ENCODE peak calls at places on chromosomes 12 and 14, in seven cellular contexts. O is suprapubic skin, Y is ovary, J is MM.1S, L is transverse colon, N is lung, F is cardiac muscle cell. K is an unnamed sample.

GRCh38 chr12:47038270-47038748 is 41.1 kb upstream of the PCED1B start:
- DNase-seq in O (no peak), Y (no peak), J (no peak), L (no peak), N (no peak), F (peak; percentile 69), K (no peak)

GRCh38 chr14:84029246-84029645 is 1500.7 kb upstream of the FLRT2 start:
- DNase-seq in O (no peak), Y (no peak), J (no peak), L (no peak), N (no peak), F (no peak), K (no peak)

GRCh38 chr12:55692631-55693322 is 14.9 kb downstream of the ITGA7 start:
- DNase-seq in O (no peak), Y (peak; percentile 20), J (no peak), L (no peak), N (no peak), F (no peak), K (no peak)

GRCh38 chr12:49807991-49808580 is 20.1 kb downstream of the NCKAP5L start:
- DNase-seq in O (no peak), Y (no peak), J (no peak), L (no peak), N (no peak), F (no peak), K (no peak)

GRCh38 chr14:63200767-63201166 is 3.5 kb upstream of the RHOJ start:
- DNase-seq in O (no peak), Y (no peak), J (no peak), L (no peak), N (no peak), F (no peak), K (no peak)

GRCh38 chr14:63777024-63777423 is 49.2 kb upstream of the SGPP1 start:
- DNase-seq in O (no peak), Y (no peak), J (no peak), L (no peak), N (no peak), F (peak; percentile 62), K (peak; percentile 18)

GRCh38 chr12:13941258-13942249 is 39.8 kb downstream of the GRIN2B start:
- DNase-seq in O (no peak), Y (no peak), J (peak; percentile 48), L (peak; percentile 78), N (peak; percentile 52), F (peak; percentile 48), K (no peak)

GRCh38 chr14:60349663-60350365 is 100.8 kb downstream of the PPM1A start:
- DNase-seq in O (no peak), Y (no peak), J (peak; percentile 55), L (peak; percentile 16), N (no peak), F (peak; percentile 67), K (peak; percentile 33)

GRCh38 chr12:15118946-15119345 is 102.3 kb downstream of the RERG start:
- DNase-seq in O (no peak), Y (no peak), J (no peak), L (no peak), N (no peak), F (no peak), K (no peak)

GRCh38 chr12:2489266-2489665 is 305.5 kb upstream of the FKBP4 start:
- DNase-seq in O (no peak), Y (no peak), J (no peak), L (no peak), N (no peak), F (no peak), K (no peak)

GRCh38 chr12:109632299-109632698 is 58.7 kb downstream of the MVK start:
- DNase-seq in O (no peak), Y (no peak), J (no peak), L (no peak), N (no peak), F (no peak), K (no peak)

GRCh38 chr12:70258605-70259403 is 15.6 kb downstream of the CNOT2 start:
- DNase-seq in O (no peak), Y (no peak), J (no peak), L (no peak), N (no peak), F (no peak), K (no peak)

GRCh38 chr12:25009511-25010092 is 60.7 kb upstream of the BCAT1 start:
- DNase-seq in O (no peak), Y (no peak), J (no peak), L (no peak), N (no peak), F (no peak), K (no peak)

GRCh38 chr12:75998292-75999063 is 33.1 kb downstream of the PHLDA1 start:
- DNase-seq in O (no peak), Y (no peak), J (no peak), L (no peak), N (no peak), F (peak; percentile 53), K (no peak)

GRCh38 chr14:67486890-67487289 is 1.6 kb downstream of the TMEM229B start:
- DNase-seq in O (no peak), Y (no peak), J (no peak), L (no peak), N (no peak), F (no peak), K (no peak)

GRCh38 chr12:124140889-124141550 is 153.9 kb upstream of the RFLNA start:
- DNase-seq in O (no peak), Y (no peak), J (no peak), L (no peak), N (no peak), F (no peak), K (no peak)

GRCh38 chr12:90410962-90411361 is 544.0 kb downstream of the CCER1 start:
- DNase-seq in O (no peak), Y (no peak), J (no peak), L (no peak), N (no peak), F (no peak), K (no peak)

GRCh38 chr14:52076334-52076733 is 7.5 kb upstream of the NID2 start:
- DNase-seq in O (no peak), Y (no peak), J (no peak), L (no peak), N (no peak), F (peak; percentile 48), K (no peak)

GRCh38 chr12:34400986-34401658 is 378.8 kb downstream of the ALG10 start:
- DNase-seq in O (peak; percentile 61), Y (peak; percentile 7), J (no peak), L (peak; percentile 4), N (peak; percentile 14), F (no peak), K (no peak)

GRCh38 chr12:118981285-118982201 is at the start of gene SRRM4:
- DNase-seq in O (no peak), Y (no peak), J (no peak), L (no peak), N (no peak), F (no peak), K (no peak)

GRCh38 chr12:65631621-65632111 is 192.6 kb upstream of the HMGA2 start:
- DNase-seq in O (no peak), Y (no peak), J (no peak), L (no peak), N (no peak), F (peak; percentile 90), K (peak; percentile 97)

GRCh38 chr12:76201758-76202157 is 117.3 kb upstream of the NAP1L1 start:
- DNase-seq in O (no peak), Y (no peak), J (no peak), L (no peak), N (no peak), F (no peak), K (no peak)

GRCh38 chr14:80260649-80261048 is 49.3 kb upstream of the DIO2 start:
- DNase-seq in O (no peak), Y (no peak), J (no peak), L (no peak), N (no peak), F (no peak), K (no peak)

GRCh38 chr14:31941487-31941886 is 135.6 kb upstream of the ARHGAP5 start:
- DNase-seq in O (no peak), Y (no peak), J (no peak), L (no peak), N (no peak), F (no peak), K (no peak)

GRCh38 chr12:9221476-9221875 is 13.3 kb upstream of the PZP start:
- DNase-seq in O (no peak), Y (no peak), J (no peak), L (no peak), N (no peak), F (no peak), K (no peak)

GRCh38 chr12:114400925-114401324 is 5.0 kb downstream of the TBX5 start:
- DNase-seq in O (peak; percentile 87), Y (no peak), J (no peak), L (no peak), N (no peak), F (peak; percentile 82), K (peak; percentile 79)
- H3K4me3 ChIP-seq in O (peak overlapping the region; percentile 6), Y (no peak overlapping the region), J (no peak overlapping the region), L (no peak overlapping the region), N (no peak overlapping the region), F (peak overlapping the region; percentile 97), K (peak overlapping the region; percentile 83)

GRCh38 chr12:62933220-62933870 is 1.6 kb downstream of the PPM1H start:
- DNase-seq in O (no peak), Y (peak; percentile 69), J (no peak), L (peak; percentile 22), N (peak; percentile 39), F (no peak), K (no peak)
- H3K27ac ChIP-seq in O (no peak overlapping the region), Y (no peak overlapping the region), J (no peak overlapping the region), L (peak overlapping the region; percentile 83), N (no peak overlapping the region), F (no peak overlapping the region), K (no peak overlapping the region)

DNA sequence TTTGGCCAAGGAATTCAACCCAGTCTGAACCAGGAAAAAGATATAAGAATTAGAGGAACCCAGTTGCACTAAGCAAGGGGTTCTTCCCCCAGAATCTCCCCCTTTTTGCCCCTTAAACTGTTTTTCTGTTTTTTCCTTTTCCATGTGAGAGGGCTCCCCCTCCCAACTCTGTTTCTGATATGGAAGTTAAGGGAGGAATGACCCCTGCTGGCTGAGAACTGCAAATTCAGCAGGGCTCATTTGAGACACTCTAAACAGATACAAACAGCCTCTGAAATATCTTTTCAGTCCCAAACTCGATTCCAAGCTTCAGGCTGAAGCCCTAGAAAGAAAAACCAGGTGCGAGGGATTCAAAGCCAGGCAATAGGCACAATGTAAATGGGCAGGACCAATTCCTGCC is 132.7 kb downstream of the SLC41A2 start:
- DNase-seq in O (no peak), Y (no peak), J (no peak), L (no peak), N (no peak), F (peak; percentile 12), K (no peak)
- TF ChIP-seq CTCF in O (no peak), Y (no peak), J (no peak), L (no peak), N (no peak), F (peak; percentile 16), K (peak; percentile 41)

DNA sequence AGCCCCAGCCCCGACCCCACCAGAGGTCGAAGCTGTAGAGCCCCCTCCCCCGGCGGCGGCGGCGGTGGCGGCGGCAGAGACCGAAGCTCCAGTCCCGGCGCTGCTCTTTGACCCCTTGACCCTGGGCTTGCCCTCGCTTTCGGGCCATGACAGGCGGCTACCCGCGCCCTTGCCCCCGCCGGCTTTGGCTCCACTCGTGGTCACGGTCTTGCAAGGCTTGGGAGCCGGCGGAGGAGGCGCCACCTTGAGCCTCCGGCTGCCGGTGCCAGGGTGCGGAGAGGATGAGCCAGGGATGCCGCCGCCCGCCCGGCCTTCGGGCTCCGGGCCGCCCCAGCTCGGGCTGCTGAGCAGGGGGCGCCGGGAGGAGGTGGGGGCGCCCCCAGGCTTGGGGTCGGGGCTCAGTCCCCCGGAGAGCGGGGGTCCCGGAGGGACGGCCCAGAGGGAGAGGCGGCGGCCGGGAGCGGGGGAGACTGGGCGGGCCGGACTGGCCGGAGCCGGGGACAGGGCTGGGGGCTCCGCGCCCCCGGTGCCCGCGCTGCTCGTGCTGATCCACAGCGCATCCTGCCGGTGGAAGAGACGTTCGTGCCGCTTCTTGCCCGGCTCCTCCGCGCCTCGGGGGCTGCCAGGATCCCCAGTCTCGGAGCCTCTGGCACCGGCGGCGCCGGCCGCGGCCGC is 938 bp downstream of the AGAP2 start:
- DNase-seq in O (no peak), Y (no peak), J (no peak), L (no peak), N (no peak), F (peak; percentile 21), K (no peak)
- H3K4me3 ChIP-seq in O (peak overlapping the region; percentile 49), Y (peak overlapping the region; percentile 2), J (no peak overlapping the region), L (no peak overlapping the region), N (no peak overlapping the region), F (peak overlapping the region; percentile 24), K (peak overlapping the region; percentile 7)